ENCODE peak calls at places on chromosomes 4 and X, in ten cellular contexts. One of them, this sample, is unnamed.

GRCh38 chr4:48570646-48571220 is 80.7 kb downstream of the ZAR1 start:
- DNase-seq in lower lobe of right lung: no peak
- DNase-seq in tibial artery: no peak
- DNase-seq in A549: no peak
- DNase-seq in OCI-LY7: no peak
- DNase-seq in esophagus squamous epithelium: no peak
- DNase-seq in keratinocyte: no peak
- DNase-seq in fibroblast of lung: peak; percentile 44
- DNase-seq in colonic mucosa: no peak
- DNase-seq in MM.1S: no peak
- DNase-seq in this sample: peak; percentile 30

GRCh38 chr4:118923891-118924290 is 35.2 kb downstream of the SYNPO2 start:
- DNase-seq in lower lobe of right lung: no peak
- DNase-seq in keratinocyte: no peak
- DNase-seq in A549: no peak
- DNase-seq in fibroblast of lung: no peak
- DNase-seq in MM.1S: no peak
- DNase-seq in colonic mucosa: no peak
- DNase-seq in esophagus squamous epithelium: no peak
- DNase-seq in tibial artery: no peak
- DNase-seq in OCI-LY7: no peak
- DNase-seq in this sample: no peak

GRCh38 chr4:113614414-113614813 is 147.1 kb downstream of the CAMK2D start:
- DNase-seq in keratinocyte: no peak
- DNase-seq in tibial artery: no peak
- DNase-seq in fibroblast of lung: no peak
- DNase-seq in lower lobe of right lung: no peak
- DNase-seq in esophagus squamous epithelium: no peak
- DNase-seq in A549: no peak
- DNase-seq in MM.1S: no peak
- DNase-seq in OCI-LY7: no peak
- DNase-seq in colonic mucosa: no peak
- DNase-seq in this sample: no peak

GRCh38 chr4:35963969-35964515 is 280.3 kb downstream of the ARAP2 start:
- DNase-seq in fibroblast of lung: no peak
- DNase-seq in esophagus squamous epithelium: no peak
- DNase-seq in keratinocyte: no peak
- DNase-seq in lower lobe of right lung: no peak
- DNase-seq in tibial artery: no peak
- DNase-seq in A549: no peak
- DNase-seq in MM.1S: no peak
- DNase-seq in OCI-LY7: no peak
- DNase-seq in colonic mucosa: no peak
- DNase-seq in this sample: no peak

GRCh38 chr4:139833131-139833930 is 167.7 kb downstream of the MGST2 start:
- DNase-seq in keratinocyte: no peak
- DNase-seq in tibial artery: no peak
- DNase-seq in MM.1S: no peak
- DNase-seq in colonic mucosa: no peak
- DNase-seq in lower lobe of right lung: no peak
- DNase-seq in OCI-LY7: no peak
- DNase-seq in fibroblast of lung: no peak
- DNase-seq in A549: no peak
- DNase-seq in esophagus squamous epithelium: no peak
- DNase-seq in this sample: no peak

GRCh38 chr4:185421366-185422124 is 4.2 kb downstream of the UFSP2 start:
- DNase-seq in tibial artery: no peak
- DNase-seq in MM.1S: peak; percentile 8
- DNase-seq in OCI-LY7: no peak
- DNase-seq in colonic mucosa: no peak
- DNase-seq in esophagus squamous epithelium: no peak
- DNase-seq in keratinocyte: no peak
- DNase-seq in fibroblast of lung: peak; percentile 59
- DNase-seq in lower lobe of right lung: no peak
- DNase-seq in A549: no peak
- DNase-seq in this sample: no peak

GRCh38 chr4:75099321-75099720 is 166.4 kb downstream of the PARM1 start:
- DNase-seq in keratinocyte: no peak
- DNase-seq in fibroblast of lung: no peak
- DNase-seq in A549: no peak
- DNase-seq in MM.1S: peak; percentile 99
- DNase-seq in lower lobe of right lung: no peak
- DNase-seq in OCI-LY7: peak; percentile 18
- DNase-seq in esophagus squamous epithelium: no peak
- DNase-seq in colonic mucosa: peak; percentile 75
- DNase-seq in tibial artery: no peak
- DNase-seq in this sample: no peak

GRCh38 chrX:124209792-124210576 is 122.5 kb upstream of the TEX13D start:
- DNase-seq in OCI-LY7: no peak
- DNase-seq in A549: no peak
- DNase-seq in fibroblast of lung: no peak
- DNase-seq in MM.1S: no peak
- DNase-seq in colonic mucosa: no peak
- DNase-seq in keratinocyte: no peak
- DNase-seq in esophagus squamous epithelium: no peak
- DNase-seq in tibial artery: no peak
- DNase-seq in lower lobe of right lung: no peak
- DNase-seq in this sample: no peak

GRCh38 chrX:155864655-155865054 is 16.5 kb upstream of the VAMP7 start:
- DNase-seq in tibial artery: no peak
- DNase-seq in MM.1S: no peak
- DNase-seq in A549: peak; percentile 25
- DNase-seq in keratinocyte: no peak
- DNase-seq in esophagus squamous epithelium: no peak
- DNase-seq in colonic mucosa: no peak
- DNase-seq in fibroblast of lung: no peak
- DNase-seq in lower lobe of right lung: no peak
- DNase-seq in OCI-LY7: no peak
- DNase-seq in this sample: no peak

GRCh38 chr4:169268951-169269781 is 1.6 kb downstream of the SH3RF1 start:
- DNase-seq in keratinocyte: no peak
- DNase-seq in colonic mucosa: peak; percentile 52
- DNase-seq in tibial artery: no peak
- DNase-seq in esophagus squamous epithelium: no peak
- DNase-seq in A549: peak; percentile 58
- DNase-seq in lower lobe of right lung: no peak
- DNase-seq in OCI-LY7: no peak
- DNase-seq in fibroblast of lung: peak; percentile 67
- DNase-seq in MM.1S: no peak
- DNase-seq in this sample: peak; percentile 95

GRCh38 chr4:147492301-147492700 is 11.4 kb downstream of the EDNRA start:
- DNase-seq in MM.1S: no peak
- DNase-seq in lower lobe of right lung: no peak
- DNase-seq in fibroblast of lung: no peak
- DNase-seq in colonic mucosa: no peak
- DNase-seq in OCI-LY7: no peak
- DNase-seq in tibial artery: no peak
- DNase-seq in A549: no peak
- DNase-seq in keratinocyte: no peak
- DNase-seq in esophagus squamous epithelium: no peak
- DNase-seq in this sample: no peak

GRCh38 chr4:53558061-53558801 is 33.1 kb downstream of the LNX1 start:
- DNase-seq in esophagus squamous epithelium: no peak
- DNase-seq in colonic mucosa: no peak
- DNase-seq in A549: no peak
- DNase-seq in MM.1S: no peak
- DNase-seq in tibial artery: no peak
- DNase-seq in fibroblast of lung: no peak
- DNase-seq in lower lobe of right lung: no peak
- DNase-seq in keratinocyte: no peak
- DNase-seq in OCI-LY7: no peak
- DNase-seq in this sample: no peak

GRCh38 chr4:174201898-174202297 is 81.6 kb downstream of the FBXO8 start:
- DNase-seq in OCI-LY7: no peak
- DNase-seq in MM.1S: no peak
- DNase-seq in A549: no peak
- DNase-seq in lower lobe of right lung: no peak
- DNase-seq in keratinocyte: no peak
- DNase-seq in colonic mucosa: no peak
- DNase-seq in fibroblast of lung: peak; percentile 38
- DNase-seq in tibial artery: no peak
- DNase-seq in esophagus squamous epithelium: no peak
- DNase-seq in this sample: no peak

GRCh38 chr4:103915224-103915869 is 195.6 kb upstream of the TACR3 start:
- DNase-seq in lower lobe of right lung: no peak
- DNase-seq in fibroblast of lung: peak; percentile 17
- DNase-seq in MM.1S: peak; percentile 65
- DNase-seq in esophagus squamous epithelium: no peak
- DNase-seq in A549: peak; percentile 13
- DNase-seq in colonic mucosa: no peak
- DNase-seq in tibial artery: no peak
- DNase-seq in OCI-LY7: peak; percentile 14
- DNase-seq in keratinocyte: no peak
- DNase-seq in this sample: no peak

GRCh38 chr4:128386761-128387599 is 99.4 kb upstream of the PGRMC2 start:
- DNase-seq in fibroblast of lung: peak; percentile 99
- DNase-seq in MM.1S: no peak
- DNase-seq in colonic mucosa: peak; percentile 77
- DNase-seq in keratinocyte: no peak
- DNase-seq in tibial artery: peak; percentile 98
- DNase-seq in lower lobe of right lung: peak; percentile 75
- DNase-seq in A549: peak; percentile 90
- DNase-seq in OCI-LY7: no peak
- DNase-seq in esophagus squamous epithelium: peak; percentile 30
- DNase-seq in this sample: peak; percentile 77

GRCh38 chr4:96739101-96739500 is 899.2 kb downstream of the PDHA2 start:
- DNase-seq in OCI-LY7: no peak
- DNase-seq in MM.1S: no peak
- DNase-seq in esophagus squamous epithelium: no peak
- DNase-seq in fibroblast of lung: no peak
- DNase-seq in A549: no peak
- DNase-seq in colonic mucosa: no peak
- DNase-seq in tibial artery: no peak
- DNase-seq in lower lobe of right lung: no peak
- DNase-seq in keratinocyte: no peak
- DNase-seq in this sample: no peak

GRCh38 chrX:133150730-133151129 is 53.8 kb upstream of the USP26 start:
- DNase-seq in MM.1S: no peak
- DNase-seq in A549: no peak
- DNase-seq in fibroblast of lung: no peak
- DNase-seq in colonic mucosa: no peak
- DNase-seq in esophagus squamous epithelium: no peak
- DNase-seq in lower lobe of right lung: no peak
- DNase-seq in OCI-LY7: no peak
- DNase-seq in tibial artery: no peak
- DNase-seq in keratinocyte: no peak
- DNase-seq in this sample: no peak

GRCh38 chrX:24156177-24156576 is 6.6 kb downstream of the ZFX start:
- DNase-seq in MM.1S: no peak
- DNase-seq in esophagus squamous epithelium: no peak
- DNase-seq in keratinocyte: no peak
- DNase-seq in fibroblast of lung: no peak
- DNase-seq in A549: no peak
- DNase-seq in colonic mucosa: no peak
- DNase-seq in tibial artery: no peak
- DNase-seq in OCI-LY7: no peak
- DNase-seq in lower lobe of right lung: no peak
- DNase-seq in this sample: no peak
- H3K4me1 ChIP-seq in MM.1S: peaks cover 13% of the 10 kb centered on the region
- H3K4me1 ChIP-seq in esophagus squamous epithelium: peaks cover 67% of the 10 kb centered on the region
- H3K4me1 ChIP-seq in keratinocyte: peaks cover 27% of the 10 kb centered on the region
- H3K4me1 ChIP-seq in fibroblast of lung: no peaks in the 10 kb centered on the region
- H3K4me1 ChIP-seq in A549: peaks cover 72% of the 10 kb centered on the region
- H3K4me1 ChIP-seq in colonic mucosa: no peaks in the 10 kb centered on the region
- H3K4me1 ChIP-seq in tibial artery: peaks cover 3% of the 10 kb centered on the region
- H3K4me1 ChIP-seq in OCI-LY7: peaks cover 51% of the 10 kb centered on the region
- H3K4me1 ChIP-seq in lower lobe of right lung: peaks cover 45% of the 10 kb centered on the region
- H3K4me1 ChIP-seq in this sample: peaks cover 34% of the 10 kb centered on the region

GRCh38 chr4:156227321-156227720 is 273.7 kb upstream of the CTSO start:
- DNase-seq in tibial artery: no peak
- DNase-seq in lower lobe of right lung: no peak
- DNase-seq in esophagus squamous epithelium: no peak
- DNase-seq in MM.1S: no peak
- DNase-seq in OCI-LY7: no peak
- DNase-seq in A549: no peak
- DNase-seq in fibroblast of lung: no peak
- DNase-seq in colonic mucosa: no peak
- DNase-seq in keratinocyte: no peak
- DNase-seq in this sample: no peak
- TF ChIP-seq CTCF in tibial artery: no peak
- TF ChIP-seq CTCF in lower lobe of right lung: no peak
- TF ChIP-seq CTCF in esophagus squamous epithelium: no peak
- TF ChIP-seq CTCF in MM.1S: no peak
- TF ChIP-seq CTCF in OCI-LY7: no peak
- TF ChIP-seq CTCF in A549: no peak
- TF ChIP-seq CTCF in fibroblast of lung: no peak
- TF ChIP-seq CTCF in colonic mucosa: no peak
- TF ChIP-seq CTCF in keratinocyte: no peak
- TF ChIP-seq CTCF in this sample: no peak

GRCh38 chr4:25814323-25814722 is 48.5 kb downstream of the SEL1L3 start:
- DNase-seq in MM.1S: no peak
- DNase-seq in lower lobe of right lung: peak; percentile 77
- DNase-seq in fibroblast of lung: no peak
- DNase-seq in esophagus squamous epithelium: no peak
- DNase-seq in A549: peak; percentile 80
- DNase-seq in keratinocyte: peak; percentile 40
- DNase-seq in tibial artery: peak; percentile 72
- DNase-seq in colonic mucosa: no peak
- DNase-seq in OCI-LY7: no peak
- DNase-seq in this sample: no peak
- H3K4me1 ChIP-seq in MM.1S: no peaks in the 10 kb centered on the region
- H3K4me1 ChIP-seq in lower lobe of right lung: peaks cover 15% of the 10 kb centered on the region
- H3K4me1 ChIP-seq in fibroblast of lung: peaks cover 22% of the 10 kb centered on the region
- H3K4me1 ChIP-seq in esophagus squamous epithelium: peaks cover 5% of the 10 kb centered on the region
- H3K4me1 ChIP-seq in A549: peaks cover 94% of the 10 kb centered on the region
- H3K4me1 ChIP-seq in keratinocyte: peaks cover 53% of the 10 kb centered on the region
- H3K4me1 ChIP-seq in tibial artery: no peaks in the 10 kb centered on the region
- H3K4me1 ChIP-seq in colonic mucosa: no peaks in the 10 kb centered on the region
- H3K4me1 ChIP-seq in OCI-LY7: no peaks in the 10 kb centered on the region
- H3K4me1 ChIP-seq in this sample: peaks cover 83% of the 10 kb centered on the region

GRCh38 chr4:39410415-39410814 is 3.7 kb downstream of the KLB start:
- DNase-seq in esophagus squamous epithelium: no peak
- DNase-seq in tibial artery: no peak
- DNase-seq in keratinocyte: no peak
- DNase-seq in A549: peak; percentile 36
- DNase-seq in fibroblast of lung: peak; percentile 25
- DNase-seq in OCI-LY7: peak; percentile 40
- DNase-seq in colonic mucosa: no peak
- DNase-seq in MM.1S: no peak
- DNase-seq in lower lobe of right lung: no peak
- DNase-seq in this sample: peak; percentile 72
- TF ChIP-seq CTCF in esophagus squamous epithelium: no peak
- TF ChIP-seq CTCF in tibial artery: no peak
- TF ChIP-seq CTCF in keratinocyte: no peak
- TF ChIP-seq CTCF in A549: peak; percentile 28
- TF ChIP-seq CTCF in fibroblast of lung: peak; percentile 29
- TF ChIP-seq CTCF in OCI-LY7: peak; percentile 74
- TF ChIP-seq CTCF in colonic mucosa: no peak
- TF ChIP-seq CTCF in MM.1S: no peak
- TF ChIP-seq CTCF in lower lobe of right lung: no peak
- TF ChIP-seq CTCF in this sample: peak; percentile 43

GRCh38 chr4:7196731-7197130 is 4.4 kb downstream of the SORCS2 start:
- DNase-seq in OCI-LY7: no peak
- DNase-seq in MM.1S: no peak
- DNase-seq in lower lobe of right lung: peak; percentile 34
- DNase-seq in fibroblast of lung: no peak
- DNase-seq in colonic mucosa: no peak
- DNase-seq in keratinocyte: no peak
- DNase-seq in A549: no peak
- DNase-seq in tibial artery: peak; percentile 10
- DNase-seq in esophagus squamous epithelium: no peak
- DNase-seq in this sample: peak; percentile 68
- H3K4me1 ChIP-seq in OCI-LY7: no peaks in the 10 kb centered on the region
- H3K4me1 ChIP-seq in MM.1S: no peaks in the 10 kb centered on the region
- H3K4me1 ChIP-seq in lower lobe of right lung: peaks cover 27% of the 10 kb centered on the region
- H3K4me1 ChIP-seq in fibroblast of lung: no peaks in the 10 kb centered on the region
- H3K4me1 ChIP-seq in colonic mucosa: no peaks in the 10 kb centered on the region
- H3K4me1 ChIP-seq in keratinocyte: peaks cover 5% of the 10 kb centered on the region
- H3K4me1 ChIP-seq in A549: peaks cover 17% of the 10 kb centered on the region
- H3K4me1 ChIP-seq in tibial artery: peaks cover 15% of the 10 kb centered on the region
- H3K4me1 ChIP-seq in esophagus squamous epithelium: peaks cover 48% of the 10 kb centered on the region
- H3K4me1 ChIP-seq in this sample: peaks cover 20% of the 10 kb centered on the region

GRCh38 chr4:152779513-152780266 is at the start of the genes ARFIP1 and TIGD4:
- DNase-seq in tibial artery: peak; percentile 99
- DNase-seq in MM.1S: peak; percentile 97
- DNase-seq in keratinocyte: peak; percentile 54
- DNase-seq in A549: peak; percentile 96
- DNase-seq in OCI-LY7: peak; percentile 96
- DNase-seq in fibroblast of lung: peak; percentile 97
- DNase-seq in lower lobe of right lung: peak; percentile 98
- DNase-seq in colonic mucosa: peak; percentile 99
- DNase-seq in esophagus squamous epithelium: peak; percentile 82
- DNase-seq in this sample: peak; percentile 96
- TF ChIP-seq CTCF in tibial artery: no peak
- TF ChIP-seq CTCF in MM.1S: peak; percentile 46
- TF ChIP-seq CTCF in keratinocyte: peak; percentile 30
- TF ChIP-seq CTCF in A549: peak; percentile 19
- TF ChIP-seq CTCF in OCI-LY7: peak; percentile 73
- TF ChIP-seq CTCF in fibroblast of lung: peak; percentile 27
- TF ChIP-seq CTCF in lower lobe of right lung: peak; percentile 37
- TF ChIP-seq CTCF in colonic mucosa: no peak
- TF ChIP-seq CTCF in esophagus squamous epithelium: no peak
- TF ChIP-seq CTCF in this sample: no peak